ENCODE peak calls at places on chromosomes 6 and 20, in eight cellular contexts. N, A, K, T, C, M, O and I are unnamed samples.
A peak's percentile ranks its signal among the peaks of the same experiment; 100 is the strongest.

GRCh38 chr20:19860742-19861141 is 102.7 kb downstream of the RIN2 start:
- DNase-seq in K (no peak), M (no peak), A (no peak), O (no peak), N (no peak), C (no peak), T (no peak), I (no peak)

GRCh38 chr6:25995507-25995906 is 32.9 kb downstream of the TRIM38 start:
- DNase-seq in A (no peak), C (no peak), N (no peak), M (no peak), O (no peak), K (no peak), T (no peak), I (no peak)

GRCh38 chr6:89375427-89375868 is 22.9 kb upstream of the UBE2J1 start:
- DNase-seq in M (peak; percentile 57), K (peak; percentile 85), O (peak; percentile 91), N (no peak), T (no peak), C (peak; percentile 77), A (peak; percentile 71), I (peak; percentile 32)

GRCh38 chr20:23349338-23350006 is 1.1 kb upstream of the NXT1 start:
- DNase-seq in T (no peak), M (no peak), C (no peak), N (no peak), K (no peak), O (no peak), A (no peak), I (no peak)

GRCh38 chr6:135819665-135820064 is 31.8 kb upstream of the PDE7B start:
- DNase-seq in N (no peak), M (no peak), T (no peak), K (no peak), A (no peak), O (no peak), C (no peak), I (no peak)

GRCh38 chr6:167702241-167702827 is 124.4 kb upstream of the AFDN start:
- DNase-seq in N (no peak), T (no peak), A (no peak), O (peak; percentile 45), M (no peak), K (no peak), C (no peak), I (no peak)

GRCh38 chr6:13407709-13408695 is 79.4 kb downstream of the GFOD1 start:
- DNase-seq in N (no peak), O (no peak), T (no peak), A (peak; percentile 32), K (no peak), C (no peak), M (peak; percentile 99), I (peak; percentile 99)

GRCh38 chr20:47710665-47711045 is 74.6 kb downstream of the SULF2 start:
- DNase-seq in A (no peak), N (no peak), T (no peak), M (no peak), C (no peak), O (no peak), K (no peak), I (no peak)

GRCh38 chr6:4861564-4861963 is 85.4 kb downstream of the CDYL start:
- DNase-seq in C (no peak), M (no peak), K (no peak), A (no peak), T (no peak), O (no peak), N (no peak), I (no peak)

GRCh38 chr6:8499540-8499939 is 64.2 kb upstream of the SLC35B3 start:
- DNase-seq in M (peak; percentile 46), N (no peak), K (no peak), T (peak; percentile 5), C (peak; percentile 41), A (no peak), O (no peak), I (peak; percentile 5)

GRCh38 chr6:79648315-79648714 is 17.2 kb downstream of the SH3BGRL2 start:
- DNase-seq in C (no peak), A (no peak), M (no peak), O (no peak), N (no peak), K (no peak), T (no peak), I (no peak)

DNA sequence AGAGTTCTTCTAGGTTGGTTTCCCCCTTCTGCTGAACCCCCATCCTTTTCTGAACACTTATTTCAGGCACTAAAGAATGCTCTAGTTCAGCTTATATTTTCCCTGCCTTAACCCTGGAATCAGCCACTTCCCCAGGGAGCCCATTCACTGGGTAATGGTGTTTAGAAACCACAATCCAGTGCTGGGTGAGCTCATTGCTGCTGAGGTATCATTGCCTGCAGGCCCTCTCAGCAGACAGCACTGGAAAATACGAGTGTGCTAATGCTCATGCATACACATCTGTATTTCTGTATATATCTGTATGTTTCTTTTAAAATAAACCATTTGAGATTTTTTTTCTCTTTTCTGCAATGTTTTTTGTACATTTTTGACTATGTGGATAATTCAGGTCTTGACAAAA is 27.0 kb downstream of the OSBPL2 start:
- DNase-seq in T (no peak), C (no peak), K (no peak), A (no peak), M (no peak), O (no peak), N (no peak), I (no peak)
- TF ChIP-seq CTCF in T (no peak), C (no peak), K (no peak), A (no peak), M (no peak), O (no peak), N (no peak), I (no peak)

GRCh38 chr6:5950448-5950847 is 56.3 kb downstream of the NRN1 start:
- DNase-seq in A (no peak), C (peak; percentile 23), T (no peak), M (peak; percentile 36), O (no peak), N (no peak), K (no peak), I (no peak)
- TF ChIP-seq CTCF in A (no peak), C (peak; percentile 54), T (peak; percentile 52), M (peak; percentile 24), O (peak; percentile 47), N (no peak), K (peak; percentile 29), I (no peak)

GRCh38 chr20:12435254-12435653 is 517.6 kb downstream of the BTBD3 start:
- DNase-seq in K (no peak), A (no peak), N (no peak), T (no peak), C (no peak), O (no peak), M (no peak), I (no peak)
- TF ChIP-seq CTCF in K (no peak), A (no peak), N (no peak), T (no peak), C (no peak), O (no peak), M (no peak), I (no peak)

GRCh38 chr6:52546192-52546591 is 30.7 kb downstream of the TRAM2 start:
- DNase-seq in A (no peak), O (no peak), C (no peak), M (no peak), T (no peak), K (no peak), N (no peak), I (no peak)

GRCh38 chr6:52548353-52548713 is 28.5 kb downstream of the TRAM2 start:
- DNase-seq in K (no peak), O (no peak), T (no peak), C (no peak), A (no peak), M (no peak), N (no peak), I (no peak)

GRCh38 chr6:52548999-52549398 is 27.9 kb downstream of the TRAM2 start:
- DNase-seq in O (no peak), N (no peak), K (no peak), M (no peak), A (no peak), T (no peak), C (no peak), I (no peak)

GRCh38 chr6:52546678-52547077 is 30.2 kb downstream of the TRAM2 start:
- DNase-seq in O (no peak), K (no peak), M (no peak), C (no peak), A (no peak), N (no peak), T (no peak), I (no peak)

GRCh38 chr6:52547647-52548352 is 29.1 kb downstream of the TRAM2 start:
- DNase-seq in O (no peak), K (no peak), M (no peak), C (no peak), T (no peak), N (no peak), A (no peak), I (no peak)
- TF ChIP-seq CTCF in O (no peak), K (no peak), M (no peak), C (no peak), T (no peak), N (no peak), A (no peak), I (no peak)

DNA sequence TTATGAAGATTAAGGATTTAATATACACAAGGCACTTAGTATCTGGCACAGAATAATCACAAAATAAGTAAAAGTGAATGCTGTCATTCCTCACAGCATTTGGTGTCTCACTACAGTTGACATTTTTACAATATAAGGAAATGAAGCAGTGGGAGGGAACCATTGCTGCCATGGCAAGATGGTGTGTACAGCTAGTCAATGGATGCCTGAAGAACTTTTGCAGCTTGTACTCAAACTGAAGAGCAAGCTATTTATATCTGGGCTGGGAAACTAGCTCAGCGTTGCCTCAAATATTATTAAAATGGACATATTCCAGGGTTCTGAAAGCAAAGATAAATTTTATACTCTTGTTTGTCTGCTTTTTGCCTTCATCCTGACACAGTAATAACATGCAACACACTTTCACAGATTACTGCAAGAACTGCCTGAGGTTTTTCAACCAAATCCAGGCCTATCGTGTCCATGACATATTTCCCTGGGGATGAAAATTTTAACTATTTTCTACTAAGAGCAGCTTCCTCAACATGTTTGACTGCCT is 156.4 kb upstream of the COL21A1 start:
- DNase-seq in T (no peak), N (no peak), O (no peak), K (no peak), M (no peak), C (no peak), A (no peak), I (no peak)
- TF ChIP-seq CTCF in T (no peak), N (no peak), O (no peak), K (no peak), M (no peak), C (no peak), A (no peak), I (no peak)

GRCh38 chr20:7155794-7156193 is 388.3 kb downstream of the BMP2 start:
- DNase-seq in T (no peak), N (no peak), K (no peak), A (no peak), C (peak; percentile 13), O (no peak), M (no peak), I (peak; percentile 18)

GRCh38 chr20:7159903-7160302 is 392.4 kb downstream of the BMP2 start:
- DNase-seq in C (no peak), T (no peak), K (no peak), A (no peak), O (no peak), N (no peak), M (peak; percentile 19), I (peak; percentile 74)

DNA sequence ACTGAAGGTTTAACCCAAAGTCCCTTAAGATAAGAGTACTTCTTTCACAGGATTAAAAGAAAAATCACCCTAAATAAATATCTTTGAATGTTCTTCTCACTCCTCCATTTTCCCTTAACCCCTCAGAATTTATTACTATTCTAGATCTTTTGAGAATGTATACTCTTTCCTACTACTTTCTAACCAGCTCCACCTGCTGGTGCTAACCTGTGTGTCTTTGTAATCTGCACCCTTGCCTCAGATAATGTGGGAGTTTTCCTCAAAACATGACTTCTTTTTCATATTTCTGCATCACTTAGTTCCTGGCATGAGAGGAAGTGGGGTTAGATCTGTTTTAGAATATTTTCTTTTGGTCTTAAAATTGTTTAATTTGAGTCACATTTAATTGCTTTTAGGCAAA is 394.2 kb downstream of the BMP2 start:
- DNase-seq in A (no peak), M (peak; percentile 45), K (no peak), O (no peak), N (no peak), C (peak; percentile 53), T (no peak), I (peak; percentile 25)
- TF ChIP-seq CTCF in A (no peak), M (peak; percentile 37), K (no peak), O (no peak), N (no peak), C (peak; percentile 58), T (peak; percentile 62), I (peak; percentile 65)